ENCODE peak calls at places on chromosomes 12 and 14, in four cellular contexts. S is stimulated activated CD4-positive, alpha-beta T cell treated with anti-CD3 and anti-CD28 coated beads, Interleukin-4, amount 100 ng/mL, for 4 hours; Q is HT-29; X is lower leg skin. T is an unnamed sample.

GRCh38 chr14:20614038-20614840 is 23.1 kb upstream of the RNASE12 start:
- DNase-seq in Q (peak; percentile 34), S (no peak), X (no peak), T (no peak)

GRCh38 chr12:20829919-20830318 is 19.4 kb downstream of the SLCO1B3 start:
- DNase-seq in S (no peak), Q (no peak), X (no peak), T (no peak)

GRCh38 chr14:50601405-50601804 is 41.5 kb downstream of the ATL1 start:
- DNase-seq in S (no peak), Q (no peak), X (no peak), T (no peak)

GRCh38 chr14:23569443-23570151 is 2.0 kb upstream of the AP1G2 start:
- DNase-seq in X (no peak), Q (peak; percentile 33), S (no peak), T (peak; percentile 62)

GRCh38 chr14:76848879-76849278 is 22.7 kb downstream of the LRRC74A start:
- DNase-seq in Q (no peak), X (no peak), S (no peak), T (no peak)

GRCh38 chr12:23008613-23009012 is 383.6 kb downstream of the ETNK1 start:
- DNase-seq in S (no peak), X (no peak), Q (no peak), T (no peak)

GRCh38 chr12:85356596-85357385 is 76.8 kb downstream of the ALX1 start:
- DNase-seq in X (no peak), S (no peak), Q (no peak), T (no peak)

GRCh38 chr14:54773171-54774006 is 129.2 kb downstream of the GCH1 start:
- DNase-seq in S (peak; percentile 74), X (peak; percentile 89), Q (peak; percentile 82), T (peak; percentile 94)

GRCh38 chr14:21868442-21869046 is 194.9 kb upstream of the OR4E1 start:
- DNase-seq in Q (peak; percentile 69), S (peak; percentile 80), X (no peak), T (no peak)

GRCh38 chr12:46562625-46563228 is 190.2 kb upstream of the SLC38A2 start:
- DNase-seq in X (no peak), S (no peak), Q (no peak), T (no peak)

GRCh38 chr12:9932270-9932669 is at the start of gene CLEC2A:
- DNase-seq in S (no peak), Q (no peak), X (no peak), T (no peak)

GRCh38 chr12:111445311-111446043 is 39.8 kb downstream of the SH2B3 start:
- DNase-seq in Q (no peak), X (peak; percentile 11), S (no peak), T (no peak)

GRCh38 chr14:51862171-51862838 is 1.9 kb downstream of the GNG2 start:
- DNase-seq in S (no peak), Q (no peak), X (no peak), T (no peak)

GRCh38 chr12:110382683-110383082 is 20.8 kb downstream of the ANAPC7 start:
- DNase-seq in Q (no peak), X (no peak), S (no peak), T (no peak)

GRCh38 chr12:56590237-56590830 is 39.8 kb downstream of the BAZ2A start:
- DNase-seq in X (no peak), S (no peak), Q (peak; percentile 49), T (no peak)

GRCh38 chr14:59755388-59755787 is 115.2 kb downstream of the RTN1 start:
- DNase-seq in X (no peak), Q (no peak), S (no peak), T (no peak)

GRCh38 chr14:101962503-101962874 is 1.9 kb upstream of the DYNC1H1 start:
- DNase-seq in S (no peak), X (no peak), Q (peak; percentile 64), T (peak; percentile 76)

GRCh38 chr14:96693252-96693820 is 103.8 kb upstream of the VRK1 start:
- DNase-seq in Q (no peak), X (no peak), S (no peak), T (no peak)

GRCh38 chr12:38139456-38139855 is 177.1 kb upstream of the ALG10B start:
- DNase-seq in Q (no peak), X (no peak), S (no peak), T (no peak)

GRCh38 chr12:76547526-76547925 is 12.0 kb downstream of the OSBPL8 start:
- DNase-seq in Q (no peak), X (no peak), S (no peak), T (no peak)

GRCh38 chr12:45351921-45352670 is 136.2 kb downstream of the ANO6 start:
- DNase-seq in X (no peak), Q (no peak), S (no peak), T (no peak)

GRCh38 chr12:50200507-50201273 is 33.5 kb upstream of the CERS5 start:
- DNase-seq in X (no peak), Q (no peak), S (no peak), T (no peak)

GRCh38 chr14:93804654-93805053 is 16.4 kb upstream of the PRIMA1 start:
- DNase-seq in S (no peak), X (no peak), Q (no peak), T (no peak)

GRCh38 chr14:57753821-57754220 is 112.1 kb downstream of the SLC35F4 start:
- DNase-seq in X (no peak), S (no peak), Q (no peak), T (no peak)

GRCh38 chr12:14239935-14240872 is 125.3 kb upstream of the ATF7IP start:
- DNase-seq in X (no peak), Q (peak; percentile 9), S (no peak), T (no peak)

GRCh38 chr12:43113153-43113552 is 438.9 kb downstream of the ADAMTS20 start:
- DNase-seq in X (no peak), Q (no peak), S (no peak), T (no peak)

GRCh38 chr12:54689034-54689372 is 40.8 kb upstream of the DCD start:
- DNase-seq in X (no peak), S (no peak), Q (no peak), T (no peak)

GRCh38 chr12:105064564-105065222 is 19.6 kb downstream of the ALDH1L2 start:
- DNase-seq in S (no peak), Q (no peak), X (no peak), T (no peak)

GRCh38 chr12:48744251-48745008 is 27.9 kb upstream of the CCNT1 start:
- DNase-seq in X (no peak), Q (no peak), S (no peak), T (no peak)

GRCh38 chr12:112992541-112993398 is 14.5 kb downstream of the OAS2 start:
- DNase-seq in S (peak; percentile 41), X (no peak), Q (peak; percentile 71), T (peak; percentile 70)

GRCh38 chr12:132286912-132287311 is 42.5 kb downstream of the GALNT9 start:
- DNase-seq in X (no peak), S (no peak), Q (peak; percentile 41), T (no peak)

GRCh38 chr14:79412822-79413221 is 798.5 kb downstream of the DIO2 start:
- DNase-seq in Q (no peak), S (no peak), X (no peak), T (no peak)

GRCh38 chr12:71947645-71948105 is 9.0 kb downstream of the TPH2 start:
- DNase-seq in Q (peak; percentile 22), X (no peak), S (no peak), T (no peak)

GRCh38 chr14:102999227-102999895 is 58.0 kb downstream of the CDC42BPB start:
- DNase-seq in X (no peak), S (no peak), Q (no peak), T (no peak)

GRCh38 chr14:100898935-100899840 is 4.3 kb downstream of the RTL1 start:
- DNase-seq in Q (no peak), X (peak; percentile 11), S (no peak), T (no peak)

GRCh38 chr14:61977217-61977616 is 215.0 kb downstream of the SNAPC1 start:
- DNase-seq in Q (no peak), S (no peak), X (no peak), T (no peak)

GRCh38 chr12:20445693-20446092 is 77.4 kb downstream of the PDE3A start:
- DNase-seq in Q (no peak), S (no peak), X (no peak), T (no peak)

GRCh38 chr12:38713294-38713693 is 192.1 kb downstream of the CPNE8 start:
- DNase-seq in Q (no peak), S (no peak), X (no peak), T (no peak)

GRCh38 chr12:34390846-34391700 is 368.8 kb downstream of the ALG10 start:
- DNase-seq in Q (no peak), S (no peak), X (no peak), T (peak; percentile 65)

T was measured in suprapubic skin.